ENCODE peak calls at places on chromosomes 5 and 9, in six cellular contexts. J is HCT116; C is OCI-LY7; E is CD8-positive, alpha-beta memory T cell; L is upper lobe of right lung; P is heart left ventricle. I is an unnamed sample.

GRCh38 chr5:139108056-139108811 is 89.9 kb downstream of the SIL1 start:
- DNase-seq in P (no peak), J (no peak), L (no peak), C (no peak), E (no peak), I (no peak)

GRCh38 chr9:109471994-109472393 is 26.1 kb downstream of the PTPN3 start:
- DNase-seq in J (no peak), L (no peak), E (no peak), C (no peak), P (no peak), I (no peak)

GRCh38 chr5:157348049-157348400 is 82.1 kb downstream of the CYFIP2 start:
- DNase-seq in C (no peak), P (no peak), L (no peak), E (no peak), J (no peak), I (no peak)

GRCh38 chr9:85536076-85536475 is 205.7 kb downstream of the AGTPBP1 start:
- DNase-seq in P (peak; percentile 43), L (no peak), E (no peak), J (no peak), C (no peak), I (no peak)

GRCh38 chr9:117541192-117541591 is 126.3 kb upstream of the ASTN2 start:
- DNase-seq in J (no peak), C (no peak), L (no peak), P (no peak), E (no peak), I (no peak)

GRCh38 chr5:115949096-115949495 is 13.2 kb upstream of the LVRN start:
- DNase-seq in L (no peak), C (no peak), J (no peak), E (no peak), P (no peak), I (no peak)

GRCh38 chr5:121693864-121694263 is 157.8 kb upstream of the FTMT start:
- DNase-seq in C (no peak), E (no peak), J (no peak), P (no peak), L (no peak), I (no peak)

GRCh38 chr9:83267741-83268140 is 204.8 kb upstream of the RASEF start:
- DNase-seq in E (no peak), C (no peak), L (no peak), J (no peak), P (no peak), I (no peak)

DNA sequence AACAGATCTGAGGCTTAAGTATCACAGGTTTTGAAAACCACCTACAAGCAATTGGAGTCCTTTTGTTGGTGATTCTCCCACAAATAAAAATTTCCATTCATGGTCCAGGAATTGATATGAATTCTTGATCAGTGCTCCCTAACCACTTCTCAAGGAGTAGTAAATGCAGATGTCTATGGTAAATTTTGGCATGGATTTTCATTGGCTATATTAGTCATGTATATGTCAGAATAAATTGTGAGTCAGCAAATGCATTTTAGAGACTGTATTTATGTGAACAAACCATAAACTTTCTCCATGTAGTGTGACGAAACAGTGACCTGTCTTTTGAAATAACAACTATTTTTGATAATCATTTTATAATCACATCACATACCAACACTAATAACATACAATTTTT is 611.1 kb downstream of the HTR1A start:
- DNase-seq in L (no peak), E (no peak), C (no peak), P (no peak), J (no peak), I (no peak)
- H3K27ac ChIP-seq in L (no peak overlapping the region), E (no peak overlapping the region), C (no peak overlapping the region), P (no peak overlapping the region), J (no peak overlapping the region), I (no peak overlapping the region)

GRCh38 chr9:22986556-22986955 is 539.9 kb downstream of the DMRTA1 start:
- DNase-seq in C (no peak), L (no peak), P (no peak), J (no peak), E (no peak), I (no peak)
- H3K36me3 ChIP-seq in C (no peaks in the 10 kb centered on the region), L (no peaks in the 10 kb centered on the region), P (no peaks in the 10 kb centered on the region), J (no peaks in the 10 kb centered on the region), E (no peaks in the 10 kb centered on the region), I (no peaks in the 10 kb centered on the region)

GRCh38 chr5:37816883-37817282 is 23.0 kb downstream of the GDNF start:
- DNase-seq in E (no peak), C (no peak), L (no peak), P (no peak), J (no peak), I (no peak)
- H3K27ac ChIP-seq in E (no peak overlapping the region), C (no peak overlapping the region), L (no peak overlapping the region), P (peak overlapping the region; percentile 24), J (no peak overlapping the region), I (no peak overlapping the region)

GRCh38 chr5:81803812-81804211 is 52.9 kb upstream of the SSBP2 start:
- DNase-seq in J (no peak), C (no peak), E (no peak), P (no peak), L (no peak), I (no peak)

GRCh38 chr5:81805086-81805485 is 54.2 kb upstream of the SSBP2 start:
- DNase-seq in P (no peak), E (no peak), C (no peak), J (no peak), L (no peak), I (no peak)

GRCh38 chr5:81802020-81802419 is 51.1 kb upstream of the SSBP2 start:
- DNase-seq in P (no peak), L (no peak), J (no peak), E (no peak), C (no peak), I (no peak)

GRCh38 chr5:81800797-81801196 is 49.9 kb upstream of the SSBP2 start:
- DNase-seq in C (no peak), P (no peak), L (no peak), E (no peak), J (no peak), I (no peak)

GRCh38 chr5:81802625-81803024 is 51.7 kb upstream of the SSBP2 start:
- DNase-seq in J (no peak), E (no peak), C (no peak), L (no peak), P (no peak), I (no peak)
- H3K36me3 ChIP-seq in J (no peaks in the 10 kb centered on the region), E (no peaks in the 10 kb centered on the region), C (no peaks in the 10 kb centered on the region), L (no peaks in the 10 kb centered on the region), P (no peaks in the 10 kb centered on the region), I (no peaks in the 10 kb centered on the region)